ENCODE peak calls at places on chromosomes 12 and 14, in ten cellular contexts. One of them, this sample, is unnamed. For H3K27me3, the result is how much of the 10 kb centered on the place peaks cover.

GRCh38 chr12:77189463-77189862 is 124.1 kb upstream of the E2F7 start:
- DNase-seq in CD8-positive, alpha-beta memory T cell: no peak
- DNase-seq in upper lobe of left lung: no peak
- DNase-seq in pancreas: no peak
- DNase-seq in upper lobe of right lung: no peak
- DNase-seq in GM06990: no peak
- DNase-seq in uterus: no peak
- DNase-seq in right cardiac atrium: no peak
- DNase-seq in Caco-2: no peak
- DNase-seq in right lobe of liver: no peak
- DNase-seq in this sample: peak

GRCh38 chr14:57957441-57957840 is 91.5 kb upstream of the SLC35F4 start:
- DNase-seq in CD8-positive, alpha-beta memory T cell: no peak
- DNase-seq in upper lobe of left lung: no peak
- DNase-seq in pancreas: no peak
- DNase-seq in upper lobe of right lung: no peak
- DNase-seq in GM06990: no peak
- DNase-seq in uterus: no peak
- DNase-seq in right cardiac atrium: no peak
- DNase-seq in Caco-2: no peak
- DNase-seq in right lobe of liver: no peak
- DNase-seq in this sample: no peak

GRCh38 chr14:102086346-102086971 is 385 bp downstream of the HSP90AA1 start:
- DNase-seq in CD8-positive, alpha-beta memory T cell: peak
- DNase-seq in upper lobe of left lung: peak
- DNase-seq in pancreas: no peak
- DNase-seq in upper lobe of right lung: no peak
- DNase-seq in GM06990: peak
- DNase-seq in uterus: peak
- DNase-seq in right cardiac atrium: peak
- DNase-seq in Caco-2: peak
- DNase-seq in right lobe of liver: peak
- DNase-seq in this sample: no peak

GRCh38 chr14:52117433-52117832 is 48.6 kb upstream of the NID2 start:
- DNase-seq in CD8-positive, alpha-beta memory T cell: no peak
- DNase-seq in upper lobe of left lung: no peak
- DNase-seq in pancreas: peak
- DNase-seq in upper lobe of right lung: no peak
- DNase-seq in GM06990: no peak
- DNase-seq in uterus: no peak
- DNase-seq in right cardiac atrium: no peak
- DNase-seq in Caco-2: no peak
- DNase-seq in right lobe of liver: no peak
- DNase-seq in this sample: no peak

GRCh38 chr12:63308701-63309100 is 157.7 kb upstream of the AVPR1A start:
- DNase-seq in CD8-positive, alpha-beta memory T cell: no peak
- DNase-seq in upper lobe of left lung: no peak
- DNase-seq in pancreas: no peak
- DNase-seq in upper lobe of right lung: no peak
- DNase-seq in GM06990: no peak
- DNase-seq in uterus: no peak
- DNase-seq in right cardiac atrium: no peak
- DNase-seq in Caco-2: no peak
- DNase-seq in right lobe of liver: no peak
- DNase-seq in this sample: no peak

GRCh38 chr12:121776190-121777098 is 17.0 kb downstream of the RHOF start:
- DNase-seq in CD8-positive, alpha-beta memory T cell: peak
- DNase-seq in upper lobe of left lung: peak
- DNase-seq in pancreas: peak
- DNase-seq in upper lobe of right lung: peak
- DNase-seq in GM06990: peak
- DNase-seq in uterus: peak
- DNase-seq in right cardiac atrium: peak
- DNase-seq in Caco-2: peak
- DNase-seq in right lobe of liver: peak
- DNase-seq in this sample: peak

GRCh38 chr12:34396006-34396860 is 373.9 kb downstream of the ALG10 start:
- DNase-seq in CD8-positive, alpha-beta memory T cell: no peak
- DNase-seq in upper lobe of left lung: peak
- DNase-seq in pancreas: peak
- DNase-seq in upper lobe of right lung: peak
- DNase-seq in GM06990: no peak
- DNase-seq in uterus: peak
- DNase-seq in right cardiac atrium: peak
- DNase-seq in Caco-2: peak
- DNase-seq in right lobe of liver: peak
- DNase-seq in this sample: peak

GRCh38 chr12:23830210-23830609 is 119.3 kb downstream of the SOX5 start:
- DNase-seq in CD8-positive, alpha-beta memory T cell: no peak
- DNase-seq in upper lobe of left lung: no peak
- DNase-seq in pancreas: no peak
- DNase-seq in upper lobe of right lung: no peak
- DNase-seq in GM06990: no peak
- DNase-seq in uterus: no peak
- DNase-seq in right cardiac atrium: no peak
- DNase-seq in Caco-2: no peak
- DNase-seq in right lobe of liver: no peak
- DNase-seq in this sample: no peak

GRCh38 chr12:16062611-16063010 is 151.5 kb downstream of the DERA start:
- DNase-seq in CD8-positive, alpha-beta memory T cell: no peak
- DNase-seq in upper lobe of left lung: no peak
- DNase-seq in pancreas: no peak
- DNase-seq in upper lobe of right lung: no peak
- DNase-seq in GM06990: no peak
- DNase-seq in uterus: no peak
- DNase-seq in right cardiac atrium: no peak
- DNase-seq in Caco-2: no peak
- DNase-seq in right lobe of liver: no peak
- DNase-seq in this sample: no peak

GRCh38 chr12:92593734-92594402 is 108.9 kb upstream of the PLEKHG7 start:
- DNase-seq in CD8-positive, alpha-beta memory T cell: peak
- DNase-seq in upper lobe of left lung: peak
- DNase-seq in pancreas: no peak
- DNase-seq in upper lobe of right lung: peak
- DNase-seq in GM06990: peak
- DNase-seq in uterus: no peak
- DNase-seq in right cardiac atrium: peak
- DNase-seq in Caco-2: no peak
- DNase-seq in right lobe of liver: peak
- DNase-seq in this sample: no peak

GRCh38 chr14:71165121-71165574 is 257.9 kb downstream of the PCNX1 start:
- DNase-seq in CD8-positive, alpha-beta memory T cell: no peak
- DNase-seq in upper lobe of left lung: no peak
- DNase-seq in pancreas: no peak
- DNase-seq in upper lobe of right lung: no peak
- DNase-seq in GM06990: no peak
- DNase-seq in uterus: no peak
- DNase-seq in right cardiac atrium: no peak
- DNase-seq in Caco-2: peak
- DNase-seq in right lobe of liver: no peak
- DNase-seq in this sample: no peak

GRCh38 chr14:89000007-89000942 is 175.8 kb downstream of the TTC8 start:
- DNase-seq in CD8-positive, alpha-beta memory T cell: no peak
- DNase-seq in upper lobe of left lung: peak
- DNase-seq in pancreas: no peak
- DNase-seq in upper lobe of right lung: peak
- DNase-seq in GM06990: no peak
- DNase-seq in uterus: no peak
- DNase-seq in right cardiac atrium: peak
- DNase-seq in Caco-2: peak
- DNase-seq in right lobe of liver: peak
- DNase-seq in this sample: peak

GRCh38 chr12:108773798-108774788 is 42.8 kb upstream of the CORO1C start:
- DNase-seq in CD8-positive, alpha-beta memory T cell: no peak
- DNase-seq in upper lobe of left lung: peak
- DNase-seq in pancreas: peak
- DNase-seq in upper lobe of right lung: peak
- DNase-seq in GM06990: no peak
- DNase-seq in uterus: peak
- DNase-seq in right cardiac atrium: peak
- DNase-seq in Caco-2: peak
- DNase-seq in right lobe of liver: peak
- DNase-seq in this sample: peak

GRCh38 chr14:80567905-80568512 is 356.7 kb upstream of the DIO2 start:
- DNase-seq in CD8-positive, alpha-beta memory T cell: no peak
- DNase-seq in upper lobe of left lung: no peak
- DNase-seq in pancreas: no peak
- DNase-seq in upper lobe of right lung: no peak
- DNase-seq in GM06990: no peak
- DNase-seq in uterus: no peak
- DNase-seq in right cardiac atrium: no peak
- DNase-seq in Caco-2: no peak
- DNase-seq in right lobe of liver: no peak
- DNase-seq in this sample: no peak

GRCh38 chr12:126668538-126668937 is 1598.4 kb upstream of the TMEM132C start:
- DNase-seq in CD8-positive, alpha-beta memory T cell: no peak
- DNase-seq in upper lobe of left lung: no peak
- DNase-seq in pancreas: no peak
- DNase-seq in upper lobe of right lung: no peak
- DNase-seq in GM06990: no peak
- DNase-seq in uterus: no peak
- DNase-seq in right cardiac atrium: no peak
- DNase-seq in Caco-2: no peak
- DNase-seq in right lobe of liver: no peak
- DNase-seq in this sample: no peak

GRCh38 chr12:51028126-51028810 is 2.1 kb upstream of the SLC11A2 start:
- DNase-seq in CD8-positive, alpha-beta memory T cell: no peak
- DNase-seq in upper lobe of left lung: peak
- DNase-seq in pancreas: no peak
- DNase-seq in upper lobe of right lung: no peak
- DNase-seq in GM06990: no peak
- DNase-seq in uterus: no peak
- DNase-seq in right cardiac atrium: no peak
- DNase-seq in Caco-2: peak
- DNase-seq in right lobe of liver: no peak
- DNase-seq in this sample: peak

GRCh38 chr14:32639208-32639607 is 299.5 kb upstream of the NPAS3 start:
- DNase-seq in CD8-positive, alpha-beta memory T cell: no peak
- DNase-seq in upper lobe of left lung: no peak
- DNase-seq in pancreas: no peak
- DNase-seq in upper lobe of right lung: no peak
- DNase-seq in GM06990: no peak
- DNase-seq in uterus: no peak
- DNase-seq in right cardiac atrium: no peak
- DNase-seq in Caco-2: no peak
- DNase-seq in right lobe of liver: no peak
- DNase-seq in this sample: no peak

GRCh38 chr12:48002179-48002601 is 2.1 kb downstream of the COL2A1 start:
- DNase-seq in CD8-positive, alpha-beta memory T cell: no peak
- DNase-seq in upper lobe of left lung: no peak
- DNase-seq in pancreas: no peak
- DNase-seq in upper lobe of right lung: no peak
- DNase-seq in GM06990: no peak
- DNase-seq in uterus: no peak
- DNase-seq in right cardiac atrium: no peak
- DNase-seq in Caco-2: peak
- DNase-seq in right lobe of liver: no peak
- DNase-seq in this sample: no peak

GRCh38 chr14:52268191-52269061 is 928 bp downstream of the PTGDR start:
- DNase-seq in CD8-positive, alpha-beta memory T cell: peak
- DNase-seq in upper lobe of left lung: no peak
- DNase-seq in pancreas: peak
- DNase-seq in upper lobe of right lung: no peak
- DNase-seq in GM06990: peak
- DNase-seq in uterus: peak
- DNase-seq in right cardiac atrium: no peak
- DNase-seq in Caco-2: peak
- DNase-seq in right lobe of liver: no peak
- DNase-seq in this sample: no peak

GRCh38 chr14:37590096-37590809 is 4.8 kb downstream of the FOXA1 start:
- DNase-seq in CD8-positive, alpha-beta memory T cell: no peak
- DNase-seq in upper lobe of left lung: no peak
- DNase-seq in pancreas: no peak
- DNase-seq in upper lobe of right lung: no peak
- DNase-seq in GM06990: no peak
- DNase-seq in uterus: no peak
- DNase-seq in right cardiac atrium: no peak
- DNase-seq in Caco-2: no peak
- DNase-seq in right lobe of liver: no peak
- DNase-seq in this sample: no peak

GRCh38 chr14:68508581-68508980 is 284.3 kb downstream of the ZFP36L1 start:
- DNase-seq in CD8-positive, alpha-beta memory T cell: no peak
- DNase-seq in upper lobe of left lung: no peak
- DNase-seq in pancreas: no peak
- DNase-seq in upper lobe of right lung: no peak
- DNase-seq in GM06990: no peak
- DNase-seq in uterus: no peak
- DNase-seq in right cardiac atrium: no peak
- DNase-seq in Caco-2: no peak
- DNase-seq in right lobe of liver: no peak
- DNase-seq in this sample: no peak

GRCh38 chr12:95546491-95546813 is 4.8 kb downstream of the USP44 start:
- DNase-seq in CD8-positive, alpha-beta memory T cell: no peak
- DNase-seq in upper lobe of left lung: no peak
- DNase-seq in pancreas: no peak
- DNase-seq in upper lobe of right lung: no peak
- DNase-seq in GM06990: no peak
- DNase-seq in uterus: no peak
- DNase-seq in right cardiac atrium: no peak
- DNase-seq in Caco-2: no peak
- DNase-seq in right lobe of liver: no peak
- DNase-seq in this sample: no peak
- H3K27me3 ChIP-seq in CD8-positive, alpha-beta memory T cell: under half
- H3K27me3 ChIP-seq in upper lobe of left lung: under half
- H3K27me3 ChIP-seq in pancreas: under half
- H3K27me3 ChIP-seq in upper lobe of right lung: under half
- H3K27me3 ChIP-seq in GM06990: under half
- H3K27me3 ChIP-seq in uterus: under half
- H3K27me3 ChIP-seq in right cardiac atrium: under half
- H3K27me3 ChIP-seq in Caco-2: under half
- H3K27me3 ChIP-seq in right lobe of liver: under half
- H3K27me3 ChIP-seq in this sample: under half

GRCh38 chr12:2974560-2974971 is 15.4 kb downstream of the TEAD4 start:
- DNase-seq in CD8-positive, alpha-beta memory T cell: no peak
- DNase-seq in upper lobe of left lung: no peak
- DNase-seq in pancreas: no peak
- DNase-seq in upper lobe of right lung: no peak
- DNase-seq in GM06990: no peak
- DNase-seq in uterus: no peak
- DNase-seq in right cardiac atrium: no peak
- DNase-seq in Caco-2: no peak
- DNase-seq in right lobe of liver: no peak
- DNase-seq in this sample: no peak
- H3K4me3 ChIP-seq in CD8-positive, alpha-beta memory T cell: no peak
- H3K4me3 ChIP-seq in upper lobe of left lung: no peak
- H3K4me3 ChIP-seq in pancreas: no peak
- H3K4me3 ChIP-seq in upper lobe of right lung: no peak
- H3K4me3 ChIP-seq in GM06990: no peak
- H3K4me3 ChIP-seq in uterus: no peak
- H3K4me3 ChIP-seq in right cardiac atrium: no peak
- H3K4me3 ChIP-seq in Caco-2: no peak
- H3K4me3 ChIP-seq in right lobe of liver: no peak
- H3K4me3 ChIP-seq in this sample: no peak

GRCh38 chr14:100765991-100766390 is 39.3 kb downstream of the DLK1 start:
- DNase-seq in CD8-positive, alpha-beta memory T cell: no peak
- DNase-seq in upper lobe of left lung: peak
- DNase-seq in pancreas: no peak
- DNase-seq in upper lobe of right lung: peak
- DNase-seq in GM06990: no peak
- DNase-seq in uterus: no peak
- DNase-seq in right cardiac atrium: no peak
- DNase-seq in Caco-2: no peak
- DNase-seq in right lobe of liver: no peak
- DNase-seq in this sample: no peak
- H3K27me3 ChIP-seq in CD8-positive, alpha-beta memory T cell: under half
- H3K27me3 ChIP-seq in upper lobe of left lung: under half
- H3K27me3 ChIP-seq in pancreas: under half
- H3K27me3 ChIP-seq in upper lobe of right lung: under half
- H3K27me3 ChIP-seq in GM06990: under half
- H3K27me3 ChIP-seq in uterus: under half
- H3K27me3 ChIP-seq in right cardiac atrium: under half
- H3K27me3 ChIP-seq in Caco-2: under half
- H3K27me3 ChIP-seq in right lobe of liver: under half
- H3K27me3 ChIP-seq in this sample: under half

GRCh38 chr12:12722351-12723146 is 5.4 kb downstream of the CDKN1B start:
- DNase-seq in CD8-positive, alpha-beta memory T cell: peak
- DNase-seq in upper lobe of left lung: no peak
- DNase-seq in pancreas: no peak
- DNase-seq in upper lobe of right lung: no peak
- DNase-seq in GM06990: peak
- DNase-seq in uterus: no peak
- DNase-seq in right cardiac atrium: no peak
- DNase-seq in Caco-2: no peak
- DNase-seq in right lobe of liver: no peak
- DNase-seq in this sample: no peak
- H3K4me3 ChIP-seq in CD8-positive, alpha-beta memory T cell: peak
- H3K4me3 ChIP-seq in upper lobe of left lung: peak
- H3K4me3 ChIP-seq in pancreas: peak
- H3K4me3 ChIP-seq in upper lobe of right lung: peak
- H3K4me3 ChIP-seq in GM06990: peak
- H3K4me3 ChIP-seq in uterus: peak
- H3K4me3 ChIP-seq in right cardiac atrium: peak
- H3K4me3 ChIP-seq in Caco-2: peak
- H3K4me3 ChIP-seq in right lobe of liver: peak
- H3K4me3 ChIP-seq in this sample: peak